ENCODE peak calls at places on chromosomes 1 and 21, in six cellular contexts. One of them, this sample, is unnamed.

GRCh38 chr1:61687901-61688300 is 37.0 kb downstream of the TM2D1 start:
- DNase-seq in RWPE1: peak
- DNase-seq in ecto neural progenitor cell: no peak
- DNase-seq in HCT116: no peak
- DNase-seq in EL: peak
- DNase-seq in T-cell: no peak
- DNase-seq in this sample: no peak

GRCh38 chr1:201011616-201012015 is 11.9 kb downstream of the KIF21B start:
- DNase-seq in ecto neural progenitor cell: no peak
- DNase-seq in RWPE1: no peak
- DNase-seq in HCT116: no peak
- DNase-seq in T-cell: no peak
- DNase-seq in EL: no peak
- DNase-seq in this sample: no peak

GRCh38 chr1:217524787-217525520 is 105.9 kb downstream of the GPATCH2 start:
- DNase-seq in RWPE1: no peak
- DNase-seq in T-cell: no peak
- DNase-seq in EL: peak
- DNase-seq in ecto neural progenitor cell: no peak
- DNase-seq in HCT116: no peak
- DNase-seq in this sample: no peak

GRCh38 chr1:109041614-109042473 is at the start of gene WDR47:
- DNase-seq in HCT116: peak
- DNase-seq in T-cell: peak
- DNase-seq in RWPE1: peak
- DNase-seq in ecto neural progenitor cell: peak
- DNase-seq in EL: peak
- DNase-seq in this sample: peak

GRCh38 chr1:235791532-235792060 is 75.1 kb downstream of the LYST start:
- DNase-seq in RWPE1: no peak
- DNase-seq in HCT116: no peak
- DNase-seq in EL: no peak
- DNase-seq in ecto neural progenitor cell: no peak
- DNase-seq in T-cell: no peak
- DNase-seq in this sample: no peak

GRCh38 chr1:29513357-29513756 is 277.0 kb downstream of the PTPRU start:
- DNase-seq in HCT116: peak
- DNase-seq in EL: peak
- DNase-seq in ecto neural progenitor cell: peak
- DNase-seq in RWPE1: peak
- DNase-seq in T-cell: no peak
- DNase-seq in this sample: peak

GRCh38 chr1:204301171-204301957 is 58.4 kb downstream of the PLEKHA6 start:
- DNase-seq in ecto neural progenitor cell: no peak
- DNase-seq in HCT116: no peak
- DNase-seq in EL: no peak
- DNase-seq in RWPE1: peak
- DNase-seq in T-cell: no peak
- DNase-seq in this sample: no peak

GRCh38 chr1:5436808-5437207 is 555.4 kb downstream of the NPHP4 start:
- DNase-seq in RWPE1: no peak
- DNase-seq in T-cell: no peak
- DNase-seq in HCT116: no peak
- DNase-seq in ecto neural progenitor cell: no peak
- DNase-seq in EL: no peak
- DNase-seq in this sample: no peak

GRCh38 chr1:6634278-6635052 is 9.8 kb downstream of the THAP3 start:
- DNase-seq in EL: peak
- DNase-seq in ecto neural progenitor cell: peak
- DNase-seq in T-cell: peak
- DNase-seq in RWPE1: peak
- DNase-seq in HCT116: no peak
- DNase-seq in this sample: no peak

GRCh38 chr1:38179423-38179822 is 132.8 kb upstream of the POU3F1 start:
- DNase-seq in RWPE1: no peak
- DNase-seq in EL: no peak
- DNase-seq in HCT116: no peak
- DNase-seq in T-cell: no peak
- DNase-seq in ecto neural progenitor cell: no peak
- DNase-seq in this sample: no peak

GRCh38 chr1:59516881-59517280 is 220.0 kb downstream of the FGGY start:
- DNase-seq in HCT116: no peak
- DNase-seq in RWPE1: no peak
- DNase-seq in EL: no peak
- DNase-seq in T-cell: no peak
- DNase-seq in ecto neural progenitor cell: no peak
- DNase-seq in this sample: no peak

GRCh38 chr21:14677023-14677422 is 130.9 kb upstream of the SAMSN1 start:
- DNase-seq in EL: no peak
- DNase-seq in T-cell: no peak
- DNase-seq in ecto neural progenitor cell: no peak
- DNase-seq in RWPE1: no peak
- DNase-seq in HCT116: no peak
- DNase-seq in this sample: no peak